ENCODE peak calls at places on chromosomes 3 and 15, in six cellular contexts. S is PC-9, G is BJ, J is hepatocyte, L is cardiac muscle cell, H is IMR-90. I is an unnamed sample. For H3K36me3, the result is how much of the 10 kb centered on the place peaks cover.

GRCh38 chr3:123013876-123014275 is 13.7 kb downstream of the SEMA5B start:
- DNase-seq in L (no peak), H (no peak), S (no peak), J (no peak), G (no peak), I (no peak)

GRCh38 chr15:64237677-64238076 is 74.9 kb upstream of the PPIB start:
- DNase-seq in J (no peak), H (no peak), L (no peak), S (no peak), G (no peak), I (no peak)

GRCh38 chr3:78690806-78691205 is 1077.0 kb downstream of the ROBO1 start:
- DNase-seq in G (no peak), S (no peak), L (no peak), J (no peak), H (peak), I (no peak)

GRCh38 chr3:40124918-40125317 is 184.6 kb upstream of the EIF1B start:
- DNase-seq in S (no peak), H (no peak), G (no peak), J (no peak), L (no peak), I (no peak)

GRCh38 chr15:48577495-48577894 is 68.0 kb downstream of the FBN1 start:
- DNase-seq in G (no peak), J (no peak), H (no peak), S (no peak), L (no peak), I (no peak)

GRCh38 chr3:187744169-187745151 is 808 bp downstream of the BCL6 start:
- DNase-seq in H (peak), G (no peak), J (peak), S (no peak), L (peak), I (no peak)

GRCh38 chr15:73941449-73941848 is 15.2 kb downstream of the LOXL1 start:
- DNase-seq in H (no peak), J (no peak), S (no peak), G (no peak), L (no peak), I (no peak)

GRCh38 chr3:181327349-181327748 is 337.8 kb upstream of the DNAJC19 start:
- DNase-seq in H (no peak), L (no peak), S (no peak), G (no peak), J (no peak), I (no peak)

DNA sequence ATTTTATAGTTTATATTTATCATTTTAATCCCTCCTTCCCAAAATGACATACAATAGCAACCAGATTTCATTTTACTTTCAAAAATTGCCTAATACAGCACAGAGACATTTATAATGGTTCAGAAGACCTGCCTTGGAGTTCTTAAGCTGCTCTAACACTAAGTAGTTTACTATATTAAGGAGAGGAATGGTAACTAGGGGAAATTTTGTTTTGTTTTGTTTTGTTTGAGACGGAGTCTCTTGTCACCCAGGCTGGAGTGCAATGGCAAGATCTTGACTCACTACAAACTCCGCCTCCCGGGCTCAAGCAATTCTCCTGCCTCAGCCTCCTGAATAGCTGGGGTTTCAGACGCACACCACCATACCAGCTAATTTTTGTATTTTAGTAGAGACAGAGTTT is 22.8 kb upstream of the CCDC50 start:
- DNase-seq in H (no peak), J (no peak), G (no peak), L (no peak), S (no peak), I (no peak)
- H3K36me3 ChIP-seq in H (under half), J (under half), G (under half), L (under half), S (under half), I (under half)

GRCh38 chr15:41930221-41930866 is 36.5 kb upstream of the SPTBN5 start:
- DNase-seq in J (peak), G (peak), H (peak), S (peak), L (no peak), I (peak)
- TF ChIP-seq CTCF in J (peak), G (peak), H (peak), S (peak), L (peak), I (peak)

GRCh38 chr3:45110185-45110833 is 35.9 kb downstream of the CDCP1 start:
- DNase-seq in J (peak), S (no peak), L (no peak), H (no peak), G (no peak), I (no peak)
- H3K4me3 ChIP-seq in J (no peak), S (no peak), L (no peak), H (no peak), G (no peak), I (no peak)

GRCh38 chr3:97959863-97960262 is 12.4 kb downstream of the RIOX2 start:
- DNase-seq in J (no peak), G (no peak), L (no peak), H (no peak), S (no peak), I (no peak)
- H3K36me3 ChIP-seq in J (under half), G (under half), L (under half), H (under half), S (under half), I (under half)

I was measured in kidney epithelial cell.